ENCODE peak calls at places on chromosome 22, in eight cellular contexts. One of them, this sample, is unnamed.

GRCh38 chr22:45877036-45877380 is 100.0 kb downstream of the WNT7B start:
- DNase-seq in BJ: no peak
- DNase-seq in HFF-Myc: no peak
- DNase-seq in tibial nerve: peak; percentile 0
- DNase-seq in lower leg skin: no peak
- DNase-seq in AG04449: no peak
- DNase-seq in adrenal gland: no peak
- DNase-seq in AG10803: no peak
- DNase-seq in this sample: no peak

GRCh38 chr22:44088976-44089570 is 65.0 kb downstream of the PARVB start:
- DNase-seq in BJ: peak; percentile 26
- DNase-seq in HFF-Myc: no peak
- DNase-seq in tibial nerve: no peak
- DNase-seq in lower leg skin: no peak
- DNase-seq in AG04449: no peak
- DNase-seq in adrenal gland: peak; percentile 58
- DNase-seq in AG10803: peak; percentile 82
- DNase-seq in this sample: no peak

GRCh38 chr22:23105919-23106853 is 35.6 kb downstream of the RSPH14 start:
- DNase-seq in BJ: no peak
- DNase-seq in HFF-Myc: no peak
- DNase-seq in tibial nerve: no peak
- DNase-seq in lower leg skin: no peak
- DNase-seq in AG04449: no peak
- DNase-seq in adrenal gland: no peak
- DNase-seq in AG10803: no peak
- DNase-seq in this sample: no peak

GRCh38 chr22:22802346-22802970 is 85.2 kb upstream of the IGLL5 start:
- DNase-seq in BJ: no peak
- DNase-seq in HFF-Myc: no peak
- DNase-seq in tibial nerve: no peak
- DNase-seq in lower leg skin: no peak
- DNase-seq in AG04449: no peak
- DNase-seq in adrenal gland: no peak
- DNase-seq in AG10803: no peak
- DNase-seq in this sample: no peak

GRCh38 chr22:36762687-36763260 is 13.1 kb downstream of the IFT27 start:
- DNase-seq in BJ: no peak
- DNase-seq in HFF-Myc: no peak
- DNase-seq in tibial nerve: no peak
- DNase-seq in lower leg skin: peak; percentile 82
- DNase-seq in AG04449: no peak
- DNase-seq in adrenal gland: no peak
- DNase-seq in AG10803: peak; percentile 85
- DNase-seq in this sample: no peak

GRCh38 chr22:19691721-19692341 is 22.5 kb upstream of the SEPTIN5 start:
- DNase-seq in BJ: peak; percentile 22
- DNase-seq in HFF-Myc: no peak
- DNase-seq in tibial nerve: no peak
- DNase-seq in lower leg skin: no peak
- DNase-seq in AG04449: no peak
- DNase-seq in adrenal gland: no peak
- DNase-seq in AG10803: peak; percentile 59
- DNase-seq in this sample: no peak

GRCh38 chr22:38104084-38104483 is 6.4 kb downstream of the BAIAP2L2 start:
- DNase-seq in BJ: no peak
- DNase-seq in HFF-Myc: no peak
- DNase-seq in tibial nerve: no peak
- DNase-seq in lower leg skin: no peak
- DNase-seq in AG04449: no peak
- DNase-seq in adrenal gland: peak; percentile 23
- DNase-seq in AG10803: no peak
- DNase-seq in this sample: no peak

GRCh38 chr22:37663521-37664140 is 5.1 kb downstream of the PDXP start:
- DNase-seq in BJ: no peak
- DNase-seq in HFF-Myc: no peak
- DNase-seq in tibial nerve: no peak
- DNase-seq in lower leg skin: no peak
- DNase-seq in AG04449: no peak
- DNase-seq in adrenal gland: no peak
- DNase-seq in AG10803: peak; percentile 29
- DNase-seq in this sample: no peak

GRCh38 chr22:48055827-48056226 is 1293.4 kb downstream of the TBC1D22A start:
- DNase-seq in BJ: no peak
- DNase-seq in HFF-Myc: no peak
- DNase-seq in tibial nerve: no peak
- DNase-seq in lower leg skin: no peak
- DNase-seq in AG04449: no peak
- DNase-seq in adrenal gland: no peak
- DNase-seq in AG10803: no peak
- DNase-seq in this sample: no peak

GRCh38 chr22:28018461-28018927 is 99.4 kb upstream of the PITPNB start:
- DNase-seq in BJ: no peak
- DNase-seq in HFF-Myc: no peak
- DNase-seq in tibial nerve: peak; percentile 7
- DNase-seq in lower leg skin: peak; percentile 74
- DNase-seq in AG04449: no peak
- DNase-seq in adrenal gland: no peak
- DNase-seq in AG10803: no peak
- DNase-seq in this sample: peak; percentile 11

GRCh38 chr22:19687561-19688300 is 26.6 kb upstream of the SEPTIN5 start:
- DNase-seq in BJ: no peak
- DNase-seq in HFF-Myc: no peak
- DNase-seq in tibial nerve: no peak
- DNase-seq in lower leg skin: no peak
- DNase-seq in AG04449: no peak
- DNase-seq in adrenal gland: peak; percentile 19
- DNase-seq in AG10803: peak; percentile 24
- DNase-seq in this sample: no peak

GRCh38 chr22:38267086-38267485 is 5.7 kb downstream of the TMEM184B start:
- DNase-seq in BJ: no peak
- DNase-seq in HFF-Myc: no peak
- DNase-seq in tibial nerve: no peak
- DNase-seq in lower leg skin: no peak
- DNase-seq in AG04449: no peak
- DNase-seq in adrenal gland: peak; percentile 44
- DNase-seq in AG10803: no peak
- DNase-seq in this sample: no peak

GRCh38 chr22:37442537-37442936 is 15.3 kb upstream of the ELFN2 start:
- DNase-seq in BJ: no peak
- DNase-seq in HFF-Myc: no peak
- DNase-seq in tibial nerve: no peak
- DNase-seq in lower leg skin: no peak
- DNase-seq in AG04449: no peak
- DNase-seq in adrenal gland: no peak
- DNase-seq in AG10803: no peak
- DNase-seq in this sample: no peak

GRCh38 chr22:47395481-47395880 is 633.0 kb downstream of the TBC1D22A start:
- DNase-seq in BJ: no peak
- DNase-seq in HFF-Myc: no peak
- DNase-seq in tibial nerve: no peak
- DNase-seq in lower leg skin: no peak
- DNase-seq in AG04449: no peak
- DNase-seq in adrenal gland: peak; percentile 4
- DNase-seq in AG10803: no peak
- DNase-seq in this sample: no peak

GRCh38 chr22:44625981-44626687 is 75.9 kb upstream of the PRR5 start:
- DNase-seq in BJ: no peak
- DNase-seq in HFF-Myc: no peak
- DNase-seq in tibial nerve: peak; percentile 51
- DNase-seq in lower leg skin: peak; percentile 94
- DNase-seq in AG04449: no peak
- DNase-seq in adrenal gland: peak; percentile 70
- DNase-seq in AG10803: peak; percentile 45
- DNase-seq in this sample: peak; percentile 69

GRCh38 chr22:50633771-50634170 is 5.8 kb upstream of the ARSA start:
- DNase-seq in BJ: no peak
- DNase-seq in HFF-Myc: no peak
- DNase-seq in tibial nerve: no peak
- DNase-seq in lower leg skin: peak; percentile 59
- DNase-seq in AG04449: no peak
- DNase-seq in adrenal gland: no peak
- DNase-seq in AG10803: no peak
- DNase-seq in this sample: no peak
- H3K4me3 ChIP-seq in BJ: no peak overlapping the region
- H3K4me3 ChIP-seq in HFF-Myc: no peak overlapping the region
- H3K4me3 ChIP-seq in tibial nerve: no peak overlapping the region
- H3K4me3 ChIP-seq in lower leg skin: no peak overlapping the region
- H3K4me3 ChIP-seq in AG04449: no peak overlapping the region
- H3K4me3 ChIP-seq in adrenal gland: no peak overlapping the region
- H3K4me3 ChIP-seq in AG10803: no peak overlapping the region
- H3K4me3 ChIP-seq in this sample: no peak overlapping the region

DNA sequence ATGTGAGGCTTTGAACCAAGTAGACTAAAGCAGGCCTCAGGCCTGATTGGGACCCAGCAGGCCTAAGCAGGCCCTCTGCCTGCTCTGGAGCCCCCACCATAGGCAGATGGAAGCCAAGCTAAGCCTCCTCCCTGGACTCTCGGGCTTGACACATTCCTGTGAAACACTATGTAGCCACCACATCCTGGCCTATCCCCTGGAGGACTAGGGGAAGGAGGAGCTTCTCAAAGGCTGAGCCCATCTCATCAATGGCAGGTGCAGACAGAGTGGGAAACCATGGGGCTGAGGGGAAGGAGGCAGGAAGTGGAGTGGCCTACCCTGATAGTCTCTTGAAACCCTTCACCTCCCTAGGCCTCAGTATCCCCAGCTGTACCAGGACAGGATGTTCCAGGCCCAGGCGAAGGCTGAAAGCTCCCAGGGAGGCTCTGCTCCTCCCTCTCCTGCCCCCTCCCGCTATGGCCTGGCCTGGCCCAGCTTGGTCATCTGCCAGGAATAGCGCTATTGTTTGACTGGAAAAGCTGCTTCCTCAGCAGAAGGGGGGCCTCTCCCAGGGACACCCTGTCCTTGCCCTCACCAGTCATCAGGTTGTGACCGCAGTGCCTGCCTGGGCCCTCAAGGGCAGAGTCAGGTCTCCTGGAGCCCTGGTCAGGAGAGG is 1.5 kb upstream of the CASTOR1 start:
- DNase-seq in BJ: no peak
- DNase-seq in HFF-Myc: no peak
- DNase-seq in tibial nerve: peak; percentile 87
- DNase-seq in lower leg skin: peak; percentile 98
- DNase-seq in AG04449: no peak
- DNase-seq in adrenal gland: peak; percentile 95
- DNase-seq in AG10803: peak; percentile 75
- DNase-seq in this sample: peak; percentile 75
- H3K4me3 ChIP-seq in BJ: no peak overlapping the region
- H3K4me3 ChIP-seq in HFF-Myc: no peak overlapping the region
- H3K4me3 ChIP-seq in tibial nerve: no peak overlapping the region
- H3K4me3 ChIP-seq in lower leg skin: no peak overlapping the region
- H3K4me3 ChIP-seq in AG04449: no peak overlapping the region
- H3K4me3 ChIP-seq in adrenal gland: no peak overlapping the region
- H3K4me3 ChIP-seq in AG10803: no peak overlapping the region
- H3K4me3 ChIP-seq in this sample: no peak overlapping the region

DNA sequence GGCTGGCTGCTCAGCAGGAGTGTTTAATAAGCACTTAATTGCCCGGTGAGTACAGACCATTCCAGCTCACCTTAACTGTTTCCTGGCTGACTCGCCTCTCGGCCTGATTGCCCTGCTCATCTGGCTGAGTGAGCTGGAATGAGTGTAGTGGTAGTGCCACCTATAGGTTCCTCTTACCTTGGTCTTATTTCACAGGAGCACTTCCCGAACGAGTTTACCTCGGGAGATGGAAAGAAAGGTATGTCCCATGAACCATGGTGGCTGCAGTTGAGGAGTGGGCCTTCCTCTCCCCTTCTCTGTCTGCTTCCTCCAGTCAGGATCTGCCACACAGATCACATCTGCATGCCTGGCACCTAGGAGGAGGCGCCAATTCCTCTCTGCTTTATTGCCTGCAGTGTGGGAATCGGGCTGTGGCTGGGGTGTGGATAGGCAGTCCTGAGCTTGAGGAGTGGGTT is 26.7 kb downstream of the UPB1 start:
- DNase-seq in BJ: no peak
- DNase-seq in HFF-Myc: no peak
- DNase-seq in tibial nerve: no peak
- DNase-seq in lower leg skin: no peak
- DNase-seq in AG04449: no peak
- DNase-seq in adrenal gland: peak; percentile 23
- DNase-seq in AG10803: peak; percentile 41
- DNase-seq in this sample: no peak
- H3K4me3 ChIP-seq in BJ: no peak overlapping the region
- H3K4me3 ChIP-seq in HFF-Myc: no peak overlapping the region
- H3K4me3 ChIP-seq in tibial nerve: no peak overlapping the region
- H3K4me3 ChIP-seq in lower leg skin: no peak overlapping the region
- H3K4me3 ChIP-seq in AG04449: no peak overlapping the region
- H3K4me3 ChIP-seq in adrenal gland: no peak overlapping the region
- H3K4me3 ChIP-seq in AG10803: no peak overlapping the region
- H3K4me3 ChIP-seq in this sample: no peak overlapping the region

GRCh38 chr22:39943941-39944624 is 16.1 kb upstream of the TMA7B start:
- DNase-seq in BJ: no peak
- DNase-seq in HFF-Myc: no peak
- DNase-seq in tibial nerve: no peak
- DNase-seq in lower leg skin: no peak
- DNase-seq in AG04449: no peak
- DNase-seq in adrenal gland: no peak
- DNase-seq in AG10803: no peak
- DNase-seq in this sample: no peak

GRCh38 chr22:39940757-39941305 is 19.4 kb upstream of the TMA7B start:
- DNase-seq in BJ: no peak
- DNase-seq in HFF-Myc: no peak
- DNase-seq in tibial nerve: no peak
- DNase-seq in lower leg skin: no peak
- DNase-seq in AG04449: no peak
- DNase-seq in adrenal gland: no peak
- DNase-seq in AG10803: no peak
- DNase-seq in this sample: no peak

GRCh38 chr22:39941661-39942060 is 18.5 kb upstream of the TMA7B start:
- DNase-seq in BJ: no peak
- DNase-seq in HFF-Myc: no peak
- DNase-seq in tibial nerve: no peak
- DNase-seq in lower leg skin: no peak
- DNase-seq in AG04449: no peak
- DNase-seq in adrenal gland: no peak
- DNase-seq in AG10803: no peak
- DNase-seq in this sample: no peak

GRCh38 chr22:39942433-39943213 is 17.6 kb upstream of the TMA7B start:
- DNase-seq in BJ: no peak
- DNase-seq in HFF-Myc: no peak
- DNase-seq in tibial nerve: no peak
- DNase-seq in lower leg skin: no peak
- DNase-seq in AG04449: no peak
- DNase-seq in adrenal gland: no peak
- DNase-seq in AG10803: no peak
- DNase-seq in this sample: no peak

DNA sequence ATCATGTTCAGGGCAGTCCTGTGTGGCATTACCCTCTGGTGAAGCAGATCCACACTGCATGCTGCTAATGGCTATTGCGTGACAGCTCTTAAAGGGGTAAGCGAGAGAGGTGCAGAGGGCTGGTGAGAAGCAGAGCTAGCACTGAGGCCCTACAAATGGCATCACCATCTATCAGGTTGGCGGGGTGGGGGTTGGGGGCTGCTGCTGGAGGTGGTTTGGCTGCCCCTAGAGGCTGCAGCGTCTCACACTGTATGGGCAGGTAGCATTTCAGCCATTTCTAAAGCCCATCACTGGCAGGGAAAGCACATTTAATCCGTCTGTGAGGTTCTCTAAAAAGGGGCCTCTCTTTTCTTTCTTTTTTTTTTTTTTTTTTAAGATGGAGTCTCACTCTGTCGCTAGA is 16.8 kb upstream of the TMA7B start:
- DNase-seq in BJ: no peak
- DNase-seq in HFF-Myc: no peak
- DNase-seq in tibial nerve: no peak
- DNase-seq in lower leg skin: no peak
- DNase-seq in AG04449: no peak
- DNase-seq in adrenal gland: no peak
- DNase-seq in AG10803: no peak
- DNase-seq in this sample: no peak
- H3K4me3 ChIP-seq in BJ: no peak overlapping the region
- H3K4me3 ChIP-seq in HFF-Myc: no peak overlapping the region
- H3K4me3 ChIP-seq in tibial nerve: no peak overlapping the region
- H3K4me3 ChIP-seq in lower leg skin: no peak overlapping the region
- H3K4me3 ChIP-seq in AG04449: no peak overlapping the region
- H3K4me3 ChIP-seq in adrenal gland: no peak overlapping the region
- H3K4me3 ChIP-seq in AG10803: no peak overlapping the region
- H3K4me3 ChIP-seq in this sample: no peak overlapping the region

This sample was measured in uterus.